ENCODE peak calls at places on chromosomes 16 and 17, in nine cellular contexts. One of them, this sample, is unnamed.

GRCh38 chr17:39027037-39027436 is 59.8 kb upstream of the FBXO47 start:
- DNase-seq in astrocyte of the spinal cord: no peak
- DNase-seq in CD8-positive, alpha-beta T cell: peak
- DNase-seq in mucosa of descending colon: peak
- DNase-seq in uterus: peak
- DNase-seq in activated CD8-positive, alpha-beta T cell treated with anti-CD3 and anti-CD28 coated beads for 36 hours: peak
- DNase-seq in HFFc6: no peak
- DNase-seq in CD4-positive, alpha-beta T cell: no peak
- DNase-seq in GM06990: peak
- DNase-seq in this sample: peak

GRCh38 chr17:63116228-63116627 is 150.2 kb downstream of the TANC2 start:
- DNase-seq in CD4-positive, alpha-beta T cell: no peak
- DNase-seq in uterus: no peak
- DNase-seq in mucosa of descending colon: no peak
- DNase-seq in GM06990: no peak
- DNase-seq in astrocyte of the spinal cord: no peak
- DNase-seq in CD8-positive, alpha-beta T cell: no peak
- DNase-seq in HFFc6: no peak
- DNase-seq in activated CD8-positive, alpha-beta T cell treated with anti-CD3 and anti-CD28 coated beads for 36 hours: no peak
- DNase-seq in this sample: no peak

GRCh38 chr16:2586241-2586640 is 48.4 kb downstream of the PDPK1 start:
- DNase-seq in HFFc6: no peak
- DNase-seq in CD8-positive, alpha-beta T cell: no peak
- DNase-seq in mucosa of descending colon: peak
- DNase-seq in CD4-positive, alpha-beta T cell: no peak
- DNase-seq in activated CD8-positive, alpha-beta T cell treated with anti-CD3 and anti-CD28 coated beads for 36 hours: peak
- DNase-seq in GM06990: no peak
- DNase-seq in uterus: no peak
- DNase-seq in astrocyte of the spinal cord: no peak
- DNase-seq in this sample: no peak

GRCh38 chr17:10699861-10700260 is 2.5 kb downstream of the ADPRM start:
- DNase-seq in astrocyte of the spinal cord: no peak
- DNase-seq in GM06990: no peak
- DNase-seq in activated CD8-positive, alpha-beta T cell treated with anti-CD3 and anti-CD28 coated beads for 36 hours: peak
- DNase-seq in CD8-positive, alpha-beta T cell: peak
- DNase-seq in uterus: no peak
- DNase-seq in CD4-positive, alpha-beta T cell: peak
- DNase-seq in mucosa of descending colon: no peak
- DNase-seq in HFFc6: no peak
- DNase-seq in this sample: peak

GRCh38 chr16:85553436-85554113 is 59.5 kb upstream of the GSE1 start:
- DNase-seq in CD4-positive, alpha-beta T cell: no peak
- DNase-seq in GM06990: peak
- DNase-seq in HFFc6: no peak
- DNase-seq in activated CD8-positive, alpha-beta T cell treated with anti-CD3 and anti-CD28 coated beads for 36 hours: peak
- DNase-seq in mucosa of descending colon: peak
- DNase-seq in uterus: peak
- DNase-seq in CD8-positive, alpha-beta T cell: peak
- DNase-seq in astrocyte of the spinal cord: peak
- DNase-seq in this sample: peak

GRCh38 chr17:37446027-37446426 is 39.3 kb downstream of the TADA2A start:
- DNase-seq in CD4-positive, alpha-beta T cell: no peak
- DNase-seq in astrocyte of the spinal cord: peak
- DNase-seq in uterus: no peak
- DNase-seq in CD8-positive, alpha-beta T cell: no peak
- DNase-seq in activated CD8-positive, alpha-beta T cell treated with anti-CD3 and anti-CD28 coated beads for 36 hours: no peak
- DNase-seq in mucosa of descending colon: no peak
- DNase-seq in GM06990: no peak
- DNase-seq in HFFc6: no peak
- DNase-seq in this sample: peak

GRCh38 chr17:73823684-73824083 is 179.4 kb upstream of the SDK2 start:
- DNase-seq in CD4-positive, alpha-beta T cell: no peak
- DNase-seq in activated CD8-positive, alpha-beta T cell treated with anti-CD3 and anti-CD28 coated beads for 36 hours: peak
- DNase-seq in GM06990: no peak
- DNase-seq in HFFc6: no peak
- DNase-seq in astrocyte of the spinal cord: no peak
- DNase-seq in mucosa of descending colon: no peak
- DNase-seq in uterus: no peak
- DNase-seq in CD8-positive, alpha-beta T cell: no peak
- DNase-seq in this sample: no peak

GRCh38 chr16:85391769-85392583 is 221.1 kb upstream of the GSE1 start:
- DNase-seq in astrocyte of the spinal cord: no peak
- DNase-seq in CD4-positive, alpha-beta T cell: no peak
- DNase-seq in CD8-positive, alpha-beta T cell: no peak
- DNase-seq in HFFc6: peak
- DNase-seq in activated CD8-positive, alpha-beta T cell treated with anti-CD3 and anti-CD28 coated beads for 36 hours: no peak
- DNase-seq in mucosa of descending colon: peak
- DNase-seq in GM06990: no peak
- DNase-seq in uterus: no peak
- DNase-seq in this sample: no peak

GRCh38 chr16:21685034-21685455 is 21.3 kb downstream of the OTOA start:
- DNase-seq in GM06990: no peak
- DNase-seq in mucosa of descending colon: no peak
- DNase-seq in uterus: no peak
- DNase-seq in astrocyte of the spinal cord: no peak
- DNase-seq in CD4-positive, alpha-beta T cell: no peak
- DNase-seq in activated CD8-positive, alpha-beta T cell treated with anti-CD3 and anti-CD28 coated beads for 36 hours: no peak
- DNase-seq in HFFc6: no peak
- DNase-seq in CD8-positive, alpha-beta T cell: no peak
- DNase-seq in this sample: no peak

GRCh38 chr16:86708431-86708830 is 130.1 kb downstream of the FOXL1 start:
- DNase-seq in GM06990: no peak
- DNase-seq in mucosa of descending colon: no peak
- DNase-seq in astrocyte of the spinal cord: no peak
- DNase-seq in CD4-positive, alpha-beta T cell: no peak
- DNase-seq in HFFc6: no peak
- DNase-seq in CD8-positive, alpha-beta T cell: no peak
- DNase-seq in uterus: no peak
- DNase-seq in activated CD8-positive, alpha-beta T cell treated with anti-CD3 and anti-CD28 coated beads for 36 hours: no peak
- DNase-seq in this sample: no peak

GRCh38 chr16:711084-711483 is 3.8 kb upstream of the METRN start:
- DNase-seq in activated CD8-positive, alpha-beta T cell treated with anti-CD3 and anti-CD28 coated beads for 36 hours: no peak
- DNase-seq in GM06990: no peak
- DNase-seq in uterus: no peak
- DNase-seq in mucosa of descending colon: no peak
- DNase-seq in astrocyte of the spinal cord: no peak
- DNase-seq in CD8-positive, alpha-beta T cell: no peak
- DNase-seq in CD4-positive, alpha-beta T cell: no peak
- DNase-seq in HFFc6: no peak
- DNase-seq in this sample: no peak

GRCh38 chr16:710500-711075 is 4.3 kb upstream of the METRN start:
- DNase-seq in astrocyte of the spinal cord: no peak
- DNase-seq in uterus: no peak
- DNase-seq in CD8-positive, alpha-beta T cell: no peak
- DNase-seq in activated CD8-positive, alpha-beta T cell treated with anti-CD3 and anti-CD28 coated beads for 36 hours: no peak
- DNase-seq in GM06990: no peak
- DNase-seq in mucosa of descending colon: no peak
- DNase-seq in CD4-positive, alpha-beta T cell: no peak
- DNase-seq in HFFc6: no peak
- DNase-seq in this sample: no peak

GRCh38 chr16:708959-709358 is 3.4 kb upstream of the FBXL16 start:
- DNase-seq in mucosa of descending colon: no peak
- DNase-seq in uterus: no peak
- DNase-seq in HFFc6: no peak
- DNase-seq in CD4-positive, alpha-beta T cell: no peak
- DNase-seq in astrocyte of the spinal cord: no peak
- DNase-seq in CD8-positive, alpha-beta T cell: no peak
- DNase-seq in activated CD8-positive, alpha-beta T cell treated with anti-CD3 and anti-CD28 coated beads for 36 hours: no peak
- DNase-seq in GM06990: no peak
- DNase-seq in this sample: no peak

GRCh38 chr16:708019-708418 is 2.4 kb upstream of the FBXL16 start:
- DNase-seq in GM06990: no peak
- DNase-seq in CD4-positive, alpha-beta T cell: no peak
- DNase-seq in HFFc6: no peak
- DNase-seq in CD8-positive, alpha-beta T cell: no peak
- DNase-seq in mucosa of descending colon: no peak
- DNase-seq in activated CD8-positive, alpha-beta T cell treated with anti-CD3 and anti-CD28 coated beads for 36 hours: no peak
- DNase-seq in astrocyte of the spinal cord: no peak
- DNase-seq in uterus: no peak
- DNase-seq in this sample: no peak

DNA sequence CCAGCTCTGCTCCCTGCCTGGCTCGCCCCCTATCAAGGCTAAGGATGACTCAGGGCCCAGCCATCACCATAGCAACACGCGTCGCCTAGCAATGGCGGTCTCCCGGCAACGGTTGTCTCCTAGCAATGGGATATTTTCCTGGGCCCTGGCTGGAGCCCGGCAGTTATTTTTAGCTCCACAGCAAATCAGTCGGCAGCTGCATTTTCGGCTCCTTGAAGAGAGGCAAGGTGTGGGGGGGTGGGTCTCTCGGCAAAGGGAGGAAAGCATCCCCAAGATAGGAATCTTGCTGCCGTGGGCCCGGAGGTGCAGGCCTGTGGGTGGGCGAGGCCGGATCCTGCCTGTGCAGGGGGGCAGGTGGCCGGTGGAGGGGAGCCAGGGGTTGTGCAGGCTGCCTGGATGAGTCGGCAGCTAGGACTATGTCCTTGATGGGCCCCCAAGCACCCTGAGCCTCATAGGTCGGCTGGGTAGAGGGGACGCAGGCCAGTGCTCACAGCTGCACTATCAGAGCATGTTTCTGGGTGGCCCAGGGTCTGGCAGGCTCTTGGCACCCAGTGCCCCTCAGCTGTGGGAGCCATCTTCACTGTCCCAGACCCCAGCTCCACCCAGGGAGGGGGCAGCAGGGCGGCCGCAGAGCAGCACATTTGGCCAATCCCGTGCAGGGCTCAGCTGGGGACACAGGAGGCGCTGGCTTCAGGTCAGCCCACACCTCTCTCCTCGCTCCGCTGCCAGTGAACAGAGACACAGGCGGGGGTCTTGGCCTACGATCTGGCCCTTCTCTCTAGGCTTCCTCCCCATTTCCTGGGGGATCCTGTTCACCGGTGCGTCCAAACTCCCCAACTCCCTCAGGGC is 4.3 kb upstream of the FBXL16 start:
- DNase-seq in astrocyte of the spinal cord: peak
- DNase-seq in activated CD8-positive, alpha-beta T cell treated with anti-CD3 and anti-CD28 coated beads for 36 hours: peak
- DNase-seq in mucosa of descending colon: no peak
- DNase-seq in CD4-positive, alpha-beta T cell: no peak
- DNase-seq in CD8-positive, alpha-beta T cell: no peak
- DNase-seq in uterus: no peak
- DNase-seq in HFFc6: peak
- DNase-seq in GM06990: no peak
- DNase-seq in this sample: no peak
- TF ChIP-seq CTCF in astrocyte of the spinal cord: no peak
- TF ChIP-seq CTCF in activated CD8-positive, alpha-beta T cell treated with anti-CD3 and anti-CD28 coated beads for 36 hours: no peak
- TF ChIP-seq CTCF in mucosa of descending colon: no peak
- TF ChIP-seq CTCF in CD4-positive, alpha-beta T cell: no peak
- TF ChIP-seq CTCF in CD8-positive, alpha-beta T cell: no peak
- TF ChIP-seq CTCF in uterus: no peak
- TF ChIP-seq CTCF in HFFc6: no peak
- TF ChIP-seq CTCF in GM06990: no peak
- TF ChIP-seq CTCF in this sample: no peak

GRCh38 chr17:45293413-45294211 is 23.2 kb downstream of the MAP3K14 start:
- DNase-seq in uterus: peak
- DNase-seq in astrocyte of the spinal cord: peak
- DNase-seq in mucosa of descending colon: peak
- DNase-seq in HFFc6: peak
- DNase-seq in activated CD8-positive, alpha-beta T cell treated with anti-CD3 and anti-CD28 coated beads for 36 hours: peak
- DNase-seq in CD4-positive, alpha-beta T cell: no peak
- DNase-seq in GM06990: no peak
- DNase-seq in CD8-positive, alpha-beta T cell: no peak
- DNase-seq in this sample: no peak
- TF ChIP-seq CTCF in uterus: no peak
- TF ChIP-seq CTCF in astrocyte of the spinal cord: peak
- TF ChIP-seq CTCF in mucosa of descending colon: no peak
- TF ChIP-seq CTCF in HFFc6: peak
- TF ChIP-seq CTCF in activated CD8-positive, alpha-beta T cell treated with anti-CD3 and anti-CD28 coated beads for 36 hours: no peak
- TF ChIP-seq CTCF in CD4-positive, alpha-beta T cell: no peak
- TF ChIP-seq CTCF in GM06990: peak
- TF ChIP-seq CTCF in CD8-positive, alpha-beta T cell: no peak
- TF ChIP-seq CTCF in this sample: no peak

DNA sequence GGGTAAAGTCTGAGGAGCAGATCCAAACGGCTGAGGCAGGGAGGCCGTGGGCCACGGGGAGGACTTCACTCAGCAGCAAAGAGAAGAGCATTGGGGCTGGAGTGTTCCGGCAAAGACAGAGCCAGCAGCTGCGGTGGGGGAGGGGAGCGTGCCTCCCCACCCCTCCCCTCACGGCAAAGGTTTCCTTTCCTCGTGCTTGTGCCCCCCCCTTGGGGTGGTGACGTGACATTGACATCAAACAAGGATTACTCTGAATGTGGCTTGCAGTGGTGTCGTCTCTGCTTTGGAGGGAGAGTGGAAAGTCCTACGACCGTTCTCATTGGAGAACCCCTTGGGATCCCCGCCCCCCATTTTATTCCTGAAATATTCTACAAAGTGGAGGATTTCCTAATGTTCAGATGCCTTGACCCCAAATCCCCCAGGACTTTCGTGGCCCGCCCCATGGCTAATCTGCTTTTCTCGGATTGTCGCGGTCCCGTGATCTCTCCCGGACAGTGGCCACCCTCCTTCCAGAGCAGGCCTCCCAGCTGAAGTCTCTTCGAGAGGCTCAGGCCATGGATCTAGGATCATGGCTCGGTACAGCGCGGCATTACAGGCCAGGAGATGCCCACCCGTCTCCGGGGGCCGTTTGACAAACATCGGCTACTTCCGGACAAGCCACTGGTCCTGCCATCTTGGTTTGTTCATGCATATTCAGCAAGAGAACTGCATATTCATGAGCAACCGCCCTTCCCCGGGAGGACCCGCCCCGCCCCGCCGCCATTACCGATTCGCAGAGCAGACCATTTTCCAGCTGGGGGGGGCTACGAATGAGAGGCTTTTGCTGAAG is 714 bp upstream of the POLR2A start:
- DNase-seq in mucosa of descending colon: peak
- DNase-seq in GM06990: peak
- DNase-seq in activated CD8-positive, alpha-beta T cell treated with anti-CD3 and anti-CD28 coated beads for 36 hours: peak
- DNase-seq in uterus: peak
- DNase-seq in CD4-positive, alpha-beta T cell: peak
- DNase-seq in CD8-positive, alpha-beta T cell: peak
- DNase-seq in astrocyte of the spinal cord: peak
- DNase-seq in HFFc6: peak
- DNase-seq in this sample: peak
- TF ChIP-seq CTCF in mucosa of descending colon: no peak
- TF ChIP-seq CTCF in GM06990: no peak
- TF ChIP-seq CTCF in activated CD8-positive, alpha-beta T cell treated with anti-CD3 and anti-CD28 coated beads for 36 hours: no peak
- TF ChIP-seq CTCF in uterus: no peak
- TF ChIP-seq CTCF in CD4-positive, alpha-beta T cell: no peak
- TF ChIP-seq CTCF in CD8-positive, alpha-beta T cell: no peak
- TF ChIP-seq CTCF in astrocyte of the spinal cord: no peak
- TF ChIP-seq CTCF in HFFc6: no peak
- TF ChIP-seq CTCF in this sample: no peak

DNA sequence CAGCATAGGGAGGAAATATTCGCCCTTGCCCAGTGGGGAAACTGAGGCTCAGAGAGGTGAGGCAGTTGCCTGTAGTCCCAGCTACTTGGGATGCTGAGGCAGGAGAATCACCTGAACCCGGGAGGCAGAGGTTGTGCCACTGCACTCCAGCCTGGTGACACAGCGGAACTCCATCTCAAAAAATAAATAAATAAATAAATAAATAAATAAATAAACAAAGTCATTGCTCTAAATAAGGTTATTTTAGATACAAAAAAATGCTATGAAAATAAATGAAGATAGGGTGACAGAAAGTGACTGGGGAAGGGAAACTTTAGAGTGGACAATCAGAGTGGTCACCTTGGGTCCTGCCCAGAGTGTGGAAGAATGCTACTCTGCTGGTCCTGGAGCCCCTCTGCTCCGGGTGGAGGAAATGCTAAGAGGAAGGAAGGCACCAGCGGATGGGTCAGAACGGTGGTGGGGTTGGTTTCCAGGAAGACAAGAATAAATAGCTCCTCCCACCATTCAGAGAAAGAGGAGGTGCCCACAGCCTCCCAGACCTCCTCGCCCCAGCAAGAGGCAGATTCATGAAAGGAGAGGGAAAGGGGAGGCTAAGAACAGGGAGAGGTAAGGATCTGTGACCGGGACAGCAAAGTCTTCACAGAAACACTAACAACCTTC is 17.6 kb downstream of the TRPV3 start:
- DNase-seq in astrocyte of the spinal cord: no peak
- DNase-seq in activated CD8-positive, alpha-beta T cell treated with anti-CD3 and anti-CD28 coated beads for 36 hours: no peak
- DNase-seq in CD8-positive, alpha-beta T cell: no peak
- DNase-seq in HFFc6: no peak
- DNase-seq in GM06990: no peak
- DNase-seq in CD4-positive, alpha-beta T cell: no peak
- DNase-seq in uterus: no peak
- DNase-seq in mucosa of descending colon: peak
- DNase-seq in this sample: no peak
- TF ChIP-seq CTCF in astrocyte of the spinal cord: no peak
- TF ChIP-seq CTCF in activated CD8-positive, alpha-beta T cell treated with anti-CD3 and anti-CD28 coated beads for 36 hours: no peak
- TF ChIP-seq CTCF in CD8-positive, alpha-beta T cell: no peak
- TF ChIP-seq CTCF in HFFc6: no peak
- TF ChIP-seq CTCF in GM06990: no peak
- TF ChIP-seq CTCF in CD4-positive, alpha-beta T cell: no peak
- TF ChIP-seq CTCF in uterus: no peak
- TF ChIP-seq CTCF in mucosa of descending colon: no peak
- TF ChIP-seq CTCF in this sample: no peak

This sample was measured in GM20000.